ENCODE peak calls at places on chromosomes 4 and X, in four cellular contexts. M is dorsolateral prefrontal cortex, O is ovary, N is HL-60. X is an unnamed sample.

GRCh38 chrX:1385251-1385794 is 6.6 kb downstream of the SLC25A6 start:
- DNase-seq in O (no peak), N (no peak), M (no peak), X (no peak)

GRCh38 chrX:70166601-70167590 is 10.4 kb upstream of the DGAT2L6 start:
- DNase-seq in M (no peak), O (no peak), N (no peak), X (no peak)

GRCh38 chrX:131837325-131837724 is 185.8 kb upstream of the STK26 start:
- DNase-seq in O (no peak), N (no peak), M (no peak), X (no peak)

GRCh38 chr4:70787496-70787895 is 52.2 kb downstream of the GRSF1 start:
- DNase-seq in M (no peak), O (no peak), N (no peak), X (no peak)

GRCh38 chrX:79117078-79117477 is 27.4 kb upstream of the GPR174 start:
- DNase-seq in O (no peak), M (no peak), N (no peak), X (no peak)

GRCh38 chr4:139282375-139283075 is 2.5 kb upstream of the MGARP start:
- DNase-seq in N (no peak), O (no peak), M (no peak), X (no peak)

GRCh38 chr4:8345946-8346814 is 76.6 kb downstream of the HTRA3 start:
- DNase-seq in M (no peak), O (no peak), N (no peak), X (peak; percentile 7)

GRCh38 chr4:150805183-150806025 is 209.7 kb downstream of the LRBA start:
- DNase-seq in M (no peak), O (no peak), N (no peak), X (no peak)

GRCh38 chr4:150826302-150826701 is 188.8 kb downstream of the LRBA start:
- DNase-seq in M (no peak), N (no peak), O (no peak), X (no peak)

GRCh38 chr4:119005888-119006287 is 117.2 kb downstream of the SYNPO2 start:
- DNase-seq in M (no peak), O (no peak), N (no peak), X (no peak)

GRCh38 chr4:3765271-3766206 is 646 bp upstream of the ADRA2C start:
- DNase-seq in N (no peak), O (no peak), M (no peak), X (peak; percentile 27)

GRCh38 chrX:85905851-85906250 is 141.5 kb downstream of the CHM start:
- DNase-seq in O (no peak), M (no peak), N (no peak), X (no peak)

GRCh38 chr4:16532240-16532990 is 306.1 kb upstream of the TAPT1 start:
- DNase-seq in M (no peak), N (no peak), O (peak; percentile 41), X (peak; percentile 24)

GRCh38 chr4:92101609-92102231 is 202.0 kb upstream of the GRID2 start:
- DNase-seq in O (no peak), N (peak; percentile 59), M (no peak), X (no peak)

GRCh38 chrX:68989456-68989855 is 160.6 kb downstream of the EFNB1 start:
- DNase-seq in M (no peak), N (no peak), O (no peak), X (no peak)

GRCh38 chr4:117664706-117665444 is 369.4 kb upstream of the NDST3 start:
- DNase-seq in N (no peak), O (no peak), M (no peak), X (no peak)

GRCh38 chr4:186622788-186623464 is 67.6 kb upstream of the MTNR1A start:
- DNase-seq in M (no peak), N (no peak), O (no peak), X (no peak)

GRCh38 chr4:33961751-33962150 is 2282.6 kb downstream of the ARAP2 start:
- DNase-seq in N (no peak), M (no peak), O (no peak), X (no peak)

GRCh38 chr4:74412225-74412624 is 32.7 kb upstream of the AREG start:
- DNase-seq in N (no peak), O (no peak), M (no peak), X (no peak)

GRCh38 chr4:74414149-74414809 is 30.7 kb upstream of the AREG start:
- DNase-seq in N (no peak), M (no peak), O (no peak), X (no peak)

GRCh38 chr4:74415602-74416300 is 29.2 kb upstream of the AREG start:
- DNase-seq in M (no peak), O (no peak), N (no peak), X (no peak)

GRCh38 chr4:74410741-74411140 is 34.2 kb upstream of the AREG start:
- DNase-seq in O (no peak), N (no peak), M (no peak), X (no peak)

GRCh38 chr4:74413265-74413664 is 31.7 kb upstream of the AREG start:
- DNase-seq in N (no peak), O (no peak), M (no peak), X (no peak)
- H3K27ac ChIP-seq in N (no peak overlapping the region), O (no peak overlapping the region), M (no peak overlapping the region), X (no peak overlapping the region)

GRCh38 chr4:26573389-26573794 is 10.5 kb upstream of the TBC1D19 start:
- DNase-seq in M (no peak), O (no peak), N (no peak), X (no peak)
- TF ChIP-seq CTCF in M (no peak), O (no peak), N (no peak), X (no peak)

DNA sequence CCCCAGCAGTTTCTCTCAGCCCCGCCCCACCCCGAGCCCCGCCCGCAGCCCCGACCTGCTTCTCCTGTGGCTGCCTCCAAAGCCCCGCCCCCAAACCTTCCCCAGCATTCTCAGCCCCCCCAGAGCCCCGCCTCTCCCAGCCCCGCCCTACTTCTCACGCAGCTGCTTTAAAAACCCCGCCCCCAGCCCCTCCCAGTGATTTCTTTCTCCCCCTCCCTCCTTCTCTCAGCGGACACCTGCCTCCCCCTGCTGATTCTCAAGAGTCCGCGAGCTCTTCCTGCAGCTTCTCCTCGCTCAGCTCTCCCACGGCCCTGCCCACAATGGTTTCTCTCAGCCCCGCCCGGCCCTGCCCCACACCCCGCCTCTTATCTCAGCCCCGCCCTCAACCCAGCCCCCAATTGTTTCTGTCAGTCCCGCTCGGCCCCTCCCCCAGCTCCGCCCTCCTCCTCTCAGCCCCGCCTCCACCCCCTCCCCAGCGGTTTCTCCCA is 635 bp upstream of the EOLA1 start:
- DNase-seq in M (peak; percentile 77), O (peak; percentile 94), N (no peak), X (peak; percentile 95)
- H3K4me3 ChIP-seq in M (peak overlapping the region; percentile 81), O (peak overlapping the region; percentile 56), N (peak overlapping the region; percentile 79), X (peak overlapping the region; percentile 71)

GRCh38 chrX:154735695-154736393 is 15.0 kb downstream of the GAB3 start:
- DNase-seq in O (peak; percentile 38), N (no peak), M (no peak), X (peak; percentile 38)
- H3K27ac ChIP-seq in O (no peak overlapping the region), N (peak overlapping the region; percentile 84), M (no peak overlapping the region), X (peak overlapping the region; percentile 81)

DNA sequence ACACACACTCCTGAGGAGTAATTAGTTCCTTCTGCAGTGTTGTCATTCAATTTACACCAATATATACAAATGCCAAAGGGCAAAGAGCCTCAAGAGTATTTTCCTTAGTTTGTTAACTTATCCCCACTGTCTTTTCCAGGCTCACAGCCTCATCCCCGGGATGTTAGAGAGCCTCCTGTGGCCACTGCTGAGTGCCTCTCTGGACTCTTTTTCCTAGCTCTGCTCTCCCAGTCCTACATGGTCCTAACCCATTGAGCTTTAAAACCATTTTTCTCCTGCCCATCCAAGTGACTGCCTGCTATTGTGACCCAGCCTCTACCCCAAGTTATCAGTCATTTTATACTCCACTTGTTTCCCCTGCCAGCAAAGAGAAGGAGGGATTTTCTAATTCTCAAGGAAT is 23.5 kb upstream of the TTC29 start:
- DNase-seq in N (no peak), O (no peak), M (no peak), X (no peak)
- TF ChIP-seq CTCF in N (no peak), O (no peak), M (no peak), X (no peak)

GRCh38 chr4:85776579-85776978 is 301.6 kb downstream of the ARHGAP24 start:
- DNase-seq in N (no peak), O (no peak), M (no peak), X (no peak)

GRCh38 chr4:85780664-85781063 is 305.7 kb downstream of the ARHGAP24 start:
- DNase-seq in M (no peak), O (no peak), N (no peak), X (no peak)

GRCh38 chr4:85778809-85779124 is 303.8 kb downstream of the ARHGAP24 start:
- DNase-seq in O (no peak), N (no peak), M (no peak), X (no peak)

GRCh38 chr4:85777908-85778808 is 303.2 kb downstream of the ARHGAP24 start:
- DNase-seq in O (no peak), N (no peak), M (no peak), X (no peak)

DNA sequence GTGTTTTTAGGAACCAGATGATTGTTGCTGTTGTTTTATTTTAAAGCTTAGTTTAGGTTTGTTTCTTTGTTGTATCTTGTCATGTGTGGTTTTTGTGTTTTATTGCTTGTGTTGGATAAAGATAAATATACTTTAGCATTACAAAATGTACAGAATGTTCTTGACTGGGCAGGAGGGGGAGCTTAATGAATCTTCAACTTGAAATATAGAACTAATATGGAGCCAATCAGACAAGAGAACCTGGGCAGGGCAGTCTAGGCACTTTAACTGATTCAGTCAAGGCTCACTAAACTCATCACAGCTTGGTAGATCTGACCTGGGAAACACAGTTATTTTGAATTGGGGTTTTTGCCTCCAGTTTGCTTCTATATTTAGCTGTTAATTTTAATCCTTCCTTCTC is 304.2 kb downstream of the ARHGAP24 start:
- DNase-seq in M (no peak), O (no peak), N (no peak), X (no peak)
- H3K4me3 ChIP-seq in M (peak overlapping the region; percentile 25), O (peak overlapping the region; percentile 25), N (no peak overlapping the region), X (no peak overlapping the region)

GRCh38 chr4:83124079-83124780 is 9.7 kb upstream of the PLAC8 start:
- DNase-seq in N (peak; percentile 95), O (no peak), M (no peak), X (peak; percentile 20)

GRCh38 chr4:83121246-83121645 is 6.7 kb upstream of the PLAC8 start:
- DNase-seq in O (no peak), N (no peak), M (no peak), X (no peak)

GRCh38 chr4:83128235-83128929 is 13.9 kb upstream of the PLAC8 start:
- DNase-seq in O (no peak), N (peak; percentile 98), M (no peak), X (no peak)

GRCh38 chr4:83129258-83129657 is 14.7 kb upstream of the PLAC8 start:
- DNase-seq in N (no peak), M (no peak), O (no peak), X (no peak)

GRCh38 chr4:83125738-83126141 is 11.2 kb upstream of the PLAC8 start:
- DNase-seq in N (no peak), M (no peak), O (no peak), X (no peak)
- H3K27ac ChIP-seq in N (peak overlapping the region; percentile 90), M (no peak overlapping the region), O (no peak overlapping the region), X (no peak overlapping the region)